ENCODE peak calls at places on chromosomes 1 and 21, in eight cellular contexts. C, N, A, P, F, X, L and Y are unnamed samples.

GRCh38 chr1:31409946-31410858 is 2.8 kb upstream of the SERINC2 start:
- DNase-seq in A (no peak), C (no peak), P (no peak), F (no peak), X (no peak), N (peak), L (no peak), Y (no peak)

GRCh38 chr1:235277709-235278108 is 50.3 kb downstream of the ARID4B start:
- DNase-seq in A (no peak), C (no peak), P (no peak), L (no peak), F (no peak), N (no peak), X (no peak), Y (no peak)

GRCh38 chr1:115613767-115614166 is 28.0 kb upstream of the VANGL1 start:
- DNase-seq in C (no peak), A (no peak), P (no peak), F (no peak), N (no peak), X (no peak), L (no peak), Y (no peak)

GRCh38 chr1:106290805-106291537 is 765.5 kb upstream of the PRMT6 start:
- DNase-seq in C (no peak), A (no peak), F (no peak), P (no peak), N (no peak), X (no peak), L (no peak), Y (no peak)

GRCh38 chr1:172006660-172007059 is 165.4 kb downstream of the DNM3 start:
- DNase-seq in C (no peak), F (no peak), P (no peak), L (no peak), X (no peak), A (no peak), N (no peak), Y (no peak)

GRCh38 chr1:226655251-226656163 is 83.6 kb downstream of the ITPKB start:
- DNase-seq in N (no peak), C (no peak), L (no peak), X (no peak), F (no peak), P (no peak), A (peak), Y (no peak)

GRCh38 chr1:165645654-165646366 is 14.8 kb downstream of the MGST3 start:
- DNase-seq in P (no peak), A (peak), X (no peak), F (no peak), C (no peak), L (no peak), N (no peak), Y (no peak)

GRCh38 chr1:53043271-53043670 is 18.7 kb upstream of the PODN start:
- DNase-seq in C (no peak), F (no peak), X (no peak), P (no peak), A (no peak), N (peak), L (no peak), Y (no peak)

GRCh38 chr1:88885933-88886332 is 5.4 kb downstream of the GTF2B start:
- DNase-seq in L (no peak), P (no peak), X (no peak), A (no peak), N (no peak), C (no peak), F (no peak), Y (no peak)

GRCh38 chr1:103198996-103199395 is 90.7 kb upstream of the COL11A1 start:
- DNase-seq in L (no peak), N (no peak), F (no peak), P (no peak), A (no peak), C (no peak), X (no peak), Y (no peak)

GRCh38 chr21:25457411-25457810 is 149.9 kb downstream of the MRPL39 start:
- DNase-seq in N (peak), P (no peak), A (no peak), F (no peak), X (no peak), L (no peak), C (no peak), Y (no peak)

GRCh38 chr1:154772611-154773515 is 97.2 kb downstream of the KCNN3 start:
- DNase-seq in L (no peak), A (no peak), C (no peak), F (no peak), P (no peak), N (no peak), X (no peak), Y (no peak)

GRCh38 chr1:194568610-194569009 is 1382.2 kb upstream of the B3GALT2 start:
- DNase-seq in A (no peak), P (no peak), N (no peak), L (no peak), F (no peak), C (no peak), X (no peak), Y (no peak)